ENCODE peak calls at places on chromosomes 7 and 10, in eight cellular contexts. One of them, this sample, is unnamed.

GRCh38 chr7:136698231-136698630 is 170.2 kb upstream of the CHRM2 start:
- DNase-seq in cardiac muscle cell: peak; percentile 70
- DNase-seq in HCT116: no peak
- DNase-seq in astrocyte: no peak
- DNase-seq in IMR-90: no peak
- DNase-seq in mammary epithelial cell: no peak
- DNase-seq in A549: no peak
- DNase-seq in colonic mucosa: no peak
- DNase-seq in this sample: no peak

GRCh38 chr10:2207246-2207922 is 470.1 kb upstream of the ADARB2 start:
- DNase-seq in astrocyte: no peak
- DNase-seq in A549: no peak
- DNase-seq in colonic mucosa: no peak
- DNase-seq in mammary epithelial cell: no peak
- DNase-seq in HCT116: no peak
- DNase-seq in cardiac muscle cell: no peak
- DNase-seq in IMR-90: no peak
- DNase-seq in this sample: no peak

GRCh38 chr7:42219447-42219846 is 17.6 kb downstream of the GLI3 start:
- DNase-seq in cardiac muscle cell: no peak
- DNase-seq in IMR-90: no peak
- DNase-seq in A549: no peak
- DNase-seq in mammary epithelial cell: peak; percentile 91
- DNase-seq in HCT116: no peak
- DNase-seq in colonic mucosa: no peak
- DNase-seq in astrocyte: peak; percentile 31
- DNase-seq in this sample: peak; percentile 77

GRCh38 chr7:4200546-4201094 is 481.5 kb upstream of the FOXK1 start:
- DNase-seq in HCT116: no peak
- DNase-seq in A549: no peak
- DNase-seq in IMR-90: no peak
- DNase-seq in colonic mucosa: no peak
- DNase-seq in mammary epithelial cell: peak; percentile 32
- DNase-seq in cardiac muscle cell: no peak
- DNase-seq in astrocyte: no peak
- DNase-seq in this sample: no peak

GRCh38 chr10:26697163-26697921 is at the start of gene PDSS1:
- DNase-seq in astrocyte: peak; percentile 32
- DNase-seq in cardiac muscle cell: peak; percentile 82
- DNase-seq in colonic mucosa: peak; percentile 80
- DNase-seq in IMR-90: peak; percentile 50
- DNase-seq in HCT116: peak; percentile 28
- DNase-seq in mammary epithelial cell: peak; percentile 72
- DNase-seq in A549: peak; percentile 69
- DNase-seq in this sample: peak; percentile 78

GRCh38 chr10:24901686-24902399 is 50.6 kb downstream of the PRTFDC1 start:
- DNase-seq in mammary epithelial cell: peak; percentile 93
- DNase-seq in A549: peak; percentile 88
- DNase-seq in HCT116: peak; percentile 92
- DNase-seq in astrocyte: peak; percentile 98
- DNase-seq in cardiac muscle cell: no peak
- DNase-seq in colonic mucosa: peak; percentile 79
- DNase-seq in IMR-90: peak; percentile 98
- DNase-seq in this sample: peak; percentile 92

GRCh38 chr7:74199551-74200355 is 10.1 kb upstream of the LAT2 start:
- DNase-seq in IMR-90: no peak
- DNase-seq in A549: no peak
- DNase-seq in mammary epithelial cell: no peak
- DNase-seq in cardiac muscle cell: no peak
- DNase-seq in HCT116: peak; percentile 78
- DNase-seq in astrocyte: peak; percentile 60
- DNase-seq in colonic mucosa: no peak
- DNase-seq in this sample: no peak

GRCh38 chr7:135204876-135205275 is 6.5 kb downstream of the WDR91 start:
- DNase-seq in IMR-90: no peak
- DNase-seq in mammary epithelial cell: peak; percentile 57
- DNase-seq in A549: no peak
- DNase-seq in colonic mucosa: no peak
- DNase-seq in astrocyte: peak; percentile 48
- DNase-seq in cardiac muscle cell: no peak
- DNase-seq in HCT116: no peak
- DNase-seq in this sample: peak; percentile 28

GRCh38 chr10:23310443-23310842 is 34.2 kb downstream of the C10orf67 start:
- DNase-seq in IMR-90: no peak
- DNase-seq in cardiac muscle cell: peak; percentile 12
- DNase-seq in A549: no peak
- DNase-seq in astrocyte: no peak
- DNase-seq in HCT116: no peak
- DNase-seq in colonic mucosa: no peak
- DNase-seq in mammary epithelial cell: no peak
- DNase-seq in this sample: no peak

GRCh38 chr7:128200376-128200775 is 40.7 kb upstream of the LEP start:
- DNase-seq in IMR-90: no peak
- DNase-seq in cardiac muscle cell: no peak
- DNase-seq in astrocyte: no peak
- DNase-seq in colonic mucosa: no peak
- DNase-seq in HCT116: no peak
- DNase-seq in A549: no peak
- DNase-seq in mammary epithelial cell: no peak
- DNase-seq in this sample: no peak

GRCh38 chr7:149883452-149883861 is 9.7 kb downstream of the ATP6V0E2 start:
- DNase-seq in IMR-90: peak; percentile 51
- DNase-seq in HCT116: peak; percentile 37
- DNase-seq in colonic mucosa: peak; percentile 65
- DNase-seq in astrocyte: no peak
- DNase-seq in cardiac muscle cell: peak; percentile 70
- DNase-seq in mammary epithelial cell: peak; percentile 26
- DNase-seq in A549: peak; percentile 62
- DNase-seq in this sample: peak; percentile 15

GRCh38 chr10:7494034-7494433 is 83.2 kb upstream of the SFMBT2 start:
- DNase-seq in A549: no peak
- DNase-seq in cardiac muscle cell: no peak
- DNase-seq in HCT116: no peak
- DNase-seq in mammary epithelial cell: no peak
- DNase-seq in IMR-90: no peak
- DNase-seq in colonic mucosa: no peak
- DNase-seq in astrocyte: no peak
- DNase-seq in this sample: no peak
- H3K27ac ChIP-seq in A549: no peak overlapping the region
- H3K27ac ChIP-seq in cardiac muscle cell: no peak overlapping the region
- H3K27ac ChIP-seq in HCT116: no peak overlapping the region
- H3K27ac ChIP-seq in mammary epithelial cell: no peak overlapping the region
- H3K27ac ChIP-seq in IMR-90: no peak overlapping the region
- H3K27ac ChIP-seq in colonic mucosa: no peak overlapping the region
- H3K27ac ChIP-seq in astrocyte: no peak overlapping the region
- H3K27ac ChIP-seq in this sample: no peak overlapping the region

GRCh38 chr10:36880898-36881297 is 244.5 kb upstream of the ANKRD30A start:
- DNase-seq in colonic mucosa: no peak
- DNase-seq in HCT116: no peak
- DNase-seq in A549: peak; percentile 45
- DNase-seq in mammary epithelial cell: peak; percentile 15
- DNase-seq in IMR-90: peak; percentile 56
- DNase-seq in cardiac muscle cell: peak; percentile 35
- DNase-seq in astrocyte: no peak
- DNase-seq in this sample: peak; percentile 6
- TF ChIP-seq CTCF in colonic mucosa: no peak
- TF ChIP-seq CTCF in HCT116: no peak
- TF ChIP-seq CTCF in A549: peak; percentile 71
- TF ChIP-seq CTCF in mammary epithelial cell: peak; percentile 69
- TF ChIP-seq CTCF in IMR-90: peak; percentile 61
- TF ChIP-seq CTCF in cardiac muscle cell: peak; percentile 52
- TF ChIP-seq CTCF in astrocyte: peak; percentile 60
- TF ChIP-seq CTCF in this sample: peak; percentile 57

GRCh38 chr7:55188590-55189446 is 170.0 kb downstream of the EGFR start:
- DNase-seq in HCT116: no peak
- DNase-seq in A549: no peak
- DNase-seq in IMR-90: no peak
- DNase-seq in cardiac muscle cell: no peak
- DNase-seq in mammary epithelial cell: no peak
- DNase-seq in astrocyte: no peak
- DNase-seq in colonic mucosa: peak; percentile 55
- DNase-seq in this sample: no peak

GRCh38 chr7:55189878-55190436 is 171.1 kb downstream of the EGFR start:
- DNase-seq in HCT116: no peak
- DNase-seq in astrocyte: no peak
- DNase-seq in mammary epithelial cell: no peak
- DNase-seq in cardiac muscle cell: no peak
- DNase-seq in IMR-90: no peak
- DNase-seq in A549: no peak
- DNase-seq in colonic mucosa: no peak
- DNase-seq in this sample: no peak

GRCh38 chr7:55187701-55188491 is 169.1 kb downstream of the EGFR start:
- DNase-seq in astrocyte: no peak
- DNase-seq in IMR-90: no peak
- DNase-seq in colonic mucosa: peak; percentile 51
- DNase-seq in A549: no peak
- DNase-seq in cardiac muscle cell: no peak
- DNase-seq in mammary epithelial cell: no peak
- DNase-seq in HCT116: no peak
- DNase-seq in this sample: no peak

GRCh38 chr7:55190511-55191160 is 171.8 kb downstream of the EGFR start:
- DNase-seq in A549: no peak
- DNase-seq in cardiac muscle cell: no peak
- DNase-seq in HCT116: no peak
- DNase-seq in IMR-90: no peak
- DNase-seq in astrocyte: no peak
- DNase-seq in colonic mucosa: no peak
- DNase-seq in mammary epithelial cell: no peak
- DNase-seq in this sample: no peak

DNA sequence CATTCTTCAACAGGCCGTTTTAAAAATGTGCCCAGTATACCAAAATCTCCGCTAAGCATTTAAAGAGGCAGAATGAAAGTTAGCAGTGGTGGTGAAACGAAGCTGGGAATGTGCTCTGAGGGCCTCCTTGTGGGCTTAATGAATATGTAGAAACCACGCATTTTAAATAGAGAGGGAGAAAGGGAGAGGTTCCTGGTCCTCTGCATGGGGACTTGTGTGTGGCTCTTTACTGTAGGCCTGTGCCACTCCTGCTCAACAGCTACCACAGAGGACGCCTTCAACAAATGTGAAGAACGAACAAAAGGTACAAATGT is 170.6 kb downstream of the EGFR start:
- DNase-seq in colonic mucosa: no peak
- DNase-seq in IMR-90: no peak
- DNase-seq in A549: no peak
- DNase-seq in mammary epithelial cell: no peak
- DNase-seq in HCT116: no peak
- DNase-seq in astrocyte: no peak
- DNase-seq in cardiac muscle cell: no peak
- DNase-seq in this sample: no peak
- H3K27ac ChIP-seq in colonic mucosa: no peak overlapping the region
- H3K27ac ChIP-seq in IMR-90: no peak overlapping the region
- H3K27ac ChIP-seq in A549: peak overlapping the region; percentile 33
- H3K27ac ChIP-seq in mammary epithelial cell: no peak overlapping the region
- H3K27ac ChIP-seq in HCT116: no peak overlapping the region
- H3K27ac ChIP-seq in astrocyte: no peak overlapping the region
- H3K27ac ChIP-seq in cardiac muscle cell: no peak overlapping the region
- H3K27ac ChIP-seq in this sample: peak overlapping the region; percentile 85

GRCh38 chr10:48493083-48493871 is 111.6 kb downstream of the ARHGAP22 start:
- DNase-seq in astrocyte: no peak
- DNase-seq in mammary epithelial cell: peak; percentile 37
- DNase-seq in cardiac muscle cell: no peak
- DNase-seq in A549: no peak
- DNase-seq in IMR-90: no peak
- DNase-seq in colonic mucosa: peak; percentile 16
- DNase-seq in HCT116: no peak
- DNase-seq in this sample: peak; percentile 21
- TF ChIP-seq CTCF in astrocyte: no peak
- TF ChIP-seq CTCF in mammary epithelial cell: no peak
- TF ChIP-seq CTCF in cardiac muscle cell: no peak
- TF ChIP-seq CTCF in A549: no peak
- TF ChIP-seq CTCF in IMR-90: no peak
- TF ChIP-seq CTCF in colonic mucosa: no peak
- TF ChIP-seq CTCF in HCT116: no peak
- TF ChIP-seq CTCF in this sample: no peak

GRCh38 chr7:137878333-137878961 is 31.7 kb upstream of the DGKI start:
- DNase-seq in astrocyte: peak; percentile 78
- DNase-seq in colonic mucosa: peak; percentile 55
- DNase-seq in cardiac muscle cell: no peak
- DNase-seq in A549: no peak
- DNase-seq in IMR-90: peak; percentile 33
- DNase-seq in mammary epithelial cell: no peak
- DNase-seq in HCT116: no peak
- DNase-seq in this sample: no peak
- H3K27ac ChIP-seq in astrocyte: peak overlapping the region; percentile 94
- H3K27ac ChIP-seq in colonic mucosa: no peak overlapping the region
- H3K27ac ChIP-seq in cardiac muscle cell: peak overlapping the region; percentile 26
- H3K27ac ChIP-seq in A549: no peak overlapping the region
- H3K27ac ChIP-seq in IMR-90: no peak overlapping the region
- H3K27ac ChIP-seq in mammary epithelial cell: peak overlapping the region; percentile 73
- H3K27ac ChIP-seq in HCT116: no peak overlapping the region
- H3K27ac ChIP-seq in this sample: no peak overlapping the region

GRCh38 chr7:108596560-108596959 is 26.9 kb downstream of the DNAJB9 start:
- DNase-seq in HCT116: no peak
- DNase-seq in astrocyte: no peak
- DNase-seq in A549: no peak
- DNase-seq in mammary epithelial cell: no peak
- DNase-seq in cardiac muscle cell: no peak
- DNase-seq in colonic mucosa: no peak
- DNase-seq in IMR-90: no peak
- DNase-seq in this sample: no peak

GRCh38 chr7:108598153-108598552 is 28.5 kb downstream of the DNAJB9 start:
- DNase-seq in astrocyte: no peak
- DNase-seq in cardiac muscle cell: no peak
- DNase-seq in IMR-90: no peak
- DNase-seq in mammary epithelial cell: no peak
- DNase-seq in colonic mucosa: no peak
- DNase-seq in HCT116: no peak
- DNase-seq in A549: no peak
- DNase-seq in this sample: no peak

GRCh38 chr7:108589874-108590273 is 20.2 kb downstream of the DNAJB9 start:
- DNase-seq in colonic mucosa: no peak
- DNase-seq in mammary epithelial cell: peak; percentile 45
- DNase-seq in HCT116: no peak
- DNase-seq in cardiac muscle cell: no peak
- DNase-seq in A549: no peak
- DNase-seq in astrocyte: no peak
- DNase-seq in IMR-90: no peak
- DNase-seq in this sample: no peak

DNA sequence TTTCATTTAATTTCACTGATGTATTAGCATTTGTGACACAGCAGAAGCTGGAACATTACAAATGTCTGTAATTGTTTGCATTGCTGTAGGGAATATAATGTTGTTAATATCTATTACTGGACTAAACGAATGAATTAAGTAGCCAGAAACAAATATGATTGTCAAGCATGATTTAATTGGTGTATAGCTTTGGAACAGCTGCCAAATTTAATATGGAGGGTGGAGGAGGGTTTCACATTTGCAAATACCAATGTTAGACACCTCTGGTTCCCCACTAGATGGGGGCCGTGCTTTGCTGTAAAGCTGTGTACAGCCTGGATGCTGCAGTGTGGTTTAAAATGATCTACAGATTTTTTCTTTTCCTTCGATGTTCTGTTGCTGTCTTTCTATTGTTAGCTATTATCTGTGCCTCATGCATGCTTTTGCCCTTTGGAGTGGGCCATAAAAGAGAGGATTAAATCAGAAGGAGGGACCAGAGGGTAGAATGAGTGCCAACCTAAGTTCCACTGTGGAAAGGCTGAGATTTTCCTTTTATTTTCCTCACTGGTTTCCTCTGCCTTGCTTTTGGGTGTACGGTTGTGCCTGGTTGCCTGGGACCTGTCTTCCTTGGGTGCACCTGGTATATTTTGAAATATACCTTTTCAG is 23.1 kb downstream of the DNAJB9 start:
- DNase-seq in colonic mucosa: no peak
- DNase-seq in astrocyte: no peak
- DNase-seq in HCT116: no peak
- DNase-seq in mammary epithelial cell: peak; percentile 12
- DNase-seq in A549: peak; percentile 22
- DNase-seq in IMR-90: no peak
- DNase-seq in cardiac muscle cell: peak; percentile 31
- DNase-seq in this sample: peak; percentile 14
- TF ChIP-seq CTCF in colonic mucosa: no peak
- TF ChIP-seq CTCF in astrocyte: peak; percentile 25
- TF ChIP-seq CTCF in HCT116: peak; percentile 24
- TF ChIP-seq CTCF in mammary epithelial cell: peak; percentile 36
- TF ChIP-seq CTCF in A549: no peak
- TF ChIP-seq CTCF in IMR-90: peak; percentile 23
- TF ChIP-seq CTCF in cardiac muscle cell: peak; percentile 30
- TF ChIP-seq CTCF in this sample: peak; percentile 32